ENCODE peak calls at places on chromosomes 13 and 19, in ten cellular contexts. One of them, this sample, is unnamed. For H3K4me1, the result is how much of the 10 kb centered on the place peaks cover.

GRCh38 chr13:23695711-23696512 is 125.7 kb downstream of the TNFRSF19 start:
- DNase-seq in body of pancreas: no peak
- DNase-seq in gastrocnemius medialis: no peak
- DNase-seq in GM23338: peak
- DNase-seq in astrocyte: no peak
- DNase-seq in upper lobe of right lung: peak
- DNase-seq in heart right ventricle: peak
- DNase-seq in fibroblast of lung: no peak
- DNase-seq in A549: no peak
- DNase-seq in lung: no peak
- DNase-seq in this sample: no peak

GRCh38 chr19:47280183-47280797 is 5.6 kb downstream of the INAFM1 start:
- DNase-seq in body of pancreas: no peak
- DNase-seq in gastrocnemius medialis: no peak
- DNase-seq in GM23338: peak
- DNase-seq in astrocyte: no peak
- DNase-seq in upper lobe of right lung: peak
- DNase-seq in heart right ventricle: no peak
- DNase-seq in fibroblast of lung: no peak
- DNase-seq in A549: peak
- DNase-seq in lung: no peak
- DNase-seq in this sample: no peak

GRCh38 chr13:44309771-44310767 is 63.6 kb upstream of the SERP2 start:
- DNase-seq in body of pancreas: peak
- DNase-seq in gastrocnemius medialis: peak
- DNase-seq in GM23338: no peak
- DNase-seq in astrocyte: peak
- DNase-seq in upper lobe of right lung: no peak
- DNase-seq in heart right ventricle: peak
- DNase-seq in fibroblast of lung: peak
- DNase-seq in A549: peak
- DNase-seq in lung: no peak
- DNase-seq in this sample: peak

GRCh38 chr19:48683349-48683748 is 10.5 kb upstream of the NTN5 start:
- DNase-seq in body of pancreas: peak
- DNase-seq in gastrocnemius medialis: peak
- DNase-seq in GM23338: no peak
- DNase-seq in astrocyte: peak
- DNase-seq in upper lobe of right lung: no peak
- DNase-seq in heart right ventricle: peak
- DNase-seq in fibroblast of lung: peak
- DNase-seq in A549: no peak
- DNase-seq in lung: peak
- DNase-seq in this sample: peak

GRCh38 chr19:55613930-55614710 is 8.7 kb downstream of the ZNF865 start:
- DNase-seq in body of pancreas: no peak
- DNase-seq in gastrocnemius medialis: no peak
- DNase-seq in GM23338: peak
- DNase-seq in astrocyte: no peak
- DNase-seq in upper lobe of right lung: no peak
- DNase-seq in heart right ventricle: no peak
- DNase-seq in fibroblast of lung: no peak
- DNase-seq in A549: no peak
- DNase-seq in lung: no peak
- DNase-seq in this sample: no peak

GRCh38 chr19:32387701-32388392 is 17.7 kb upstream of the DPY19L3 start:
- DNase-seq in body of pancreas: peak
- DNase-seq in gastrocnemius medialis: no peak
- DNase-seq in GM23338: no peak
- DNase-seq in astrocyte: peak
- DNase-seq in upper lobe of right lung: no peak
- DNase-seq in heart right ventricle: no peak
- DNase-seq in fibroblast of lung: peak
- DNase-seq in A549: no peak
- DNase-seq in lung: no peak
- DNase-seq in this sample: no peak

GRCh38 chr19:33713194-33713593 is 83.5 kb upstream of the KCTD15 start:
- DNase-seq in body of pancreas: no peak
- DNase-seq in gastrocnemius medialis: no peak
- DNase-seq in GM23338: no peak
- DNase-seq in astrocyte: no peak
- DNase-seq in upper lobe of right lung: no peak
- DNase-seq in heart right ventricle: no peak
- DNase-seq in fibroblast of lung: no peak
- DNase-seq in A549: no peak
- DNase-seq in lung: no peak
- DNase-seq in this sample: no peak

GRCh38 chr13:65111223-65111622 is 2118.9 kb downstream of the PCDH9 start:
- DNase-seq in body of pancreas: no peak
- DNase-seq in gastrocnemius medialis: no peak
- DNase-seq in GM23338: no peak
- DNase-seq in astrocyte: no peak
- DNase-seq in upper lobe of right lung: no peak
- DNase-seq in heart right ventricle: no peak
- DNase-seq in fibroblast of lung: no peak
- DNase-seq in A549: no peak
- DNase-seq in lung: no peak
- DNase-seq in this sample: no peak

GRCh38 chr13:20272571-20273171 is 40.6 kb upstream of the GJB6 start:
- DNase-seq in body of pancreas: no peak
- DNase-seq in gastrocnemius medialis: no peak
- DNase-seq in GM23338: no peak
- DNase-seq in astrocyte: no peak
- DNase-seq in upper lobe of right lung: no peak
- DNase-seq in heart right ventricle: no peak
- DNase-seq in fibroblast of lung: no peak
- DNase-seq in A549: no peak
- DNase-seq in lung: no peak
- DNase-seq in this sample: no peak

GRCh38 chr13:27024062-27024461 is 147.5 kb downstream of the USP12 start:
- DNase-seq in body of pancreas: no peak
- DNase-seq in gastrocnemius medialis: no peak
- DNase-seq in GM23338: no peak
- DNase-seq in astrocyte: no peak
- DNase-seq in upper lobe of right lung: no peak
- DNase-seq in heart right ventricle: no peak
- DNase-seq in fibroblast of lung: no peak
- DNase-seq in A549: no peak
- DNase-seq in lung: no peak
- DNase-seq in this sample: no peak

GRCh38 chr13:27028683-27029480 is 142.7 kb downstream of the USP12 start:
- DNase-seq in body of pancreas: no peak
- DNase-seq in gastrocnemius medialis: no peak
- DNase-seq in GM23338: no peak
- DNase-seq in astrocyte: no peak
- DNase-seq in upper lobe of right lung: no peak
- DNase-seq in heart right ventricle: no peak
- DNase-seq in fibroblast of lung: no peak
- DNase-seq in A549: no peak
- DNase-seq in lung: no peak
- DNase-seq in this sample: no peak

GRCh38 chr13:27024781-27025492 is 146.7 kb downstream of the USP12 start:
- DNase-seq in body of pancreas: no peak
- DNase-seq in gastrocnemius medialis: no peak
- DNase-seq in GM23338: no peak
- DNase-seq in astrocyte: no peak
- DNase-seq in upper lobe of right lung: no peak
- DNase-seq in heart right ventricle: no peak
- DNase-seq in fibroblast of lung: no peak
- DNase-seq in A549: no peak
- DNase-seq in lung: no peak
- DNase-seq in this sample: no peak

GRCh38 chr13:27026396-27026795 is 145.2 kb downstream of the USP12 start:
- DNase-seq in body of pancreas: no peak
- DNase-seq in gastrocnemius medialis: no peak
- DNase-seq in GM23338: no peak
- DNase-seq in astrocyte: no peak
- DNase-seq in upper lobe of right lung: no peak
- DNase-seq in heart right ventricle: no peak
- DNase-seq in fibroblast of lung: no peak
- DNase-seq in A549: no peak
- DNase-seq in lung: no peak
- DNase-seq in this sample: no peak

DNA sequence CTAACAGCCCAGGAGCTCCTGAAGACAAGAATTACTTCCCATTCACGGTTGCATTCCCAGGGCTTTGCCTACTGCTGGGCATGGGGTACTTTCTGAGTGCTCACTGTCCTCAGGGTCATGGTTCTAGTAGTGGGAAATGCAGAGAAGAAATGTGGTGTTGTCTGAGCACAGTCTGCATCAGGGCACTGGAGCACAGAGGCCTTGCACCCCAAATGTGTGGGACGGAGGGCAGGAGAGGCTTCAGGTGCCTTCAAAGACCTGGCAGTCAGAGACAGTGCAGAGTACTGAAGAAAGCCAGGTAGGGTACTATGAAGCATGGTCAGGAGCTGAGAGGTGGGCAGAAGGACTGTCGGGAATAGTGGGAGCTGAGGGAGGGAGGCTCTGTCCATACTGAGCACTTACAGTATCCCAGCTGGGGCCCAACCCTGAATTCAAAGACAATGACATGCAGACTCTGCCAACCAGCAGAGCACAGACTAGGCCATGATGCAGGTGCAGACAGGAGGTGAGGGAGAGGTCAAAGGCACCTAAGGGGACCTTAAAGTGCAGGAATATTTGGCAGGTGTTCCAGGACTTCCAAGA is 144.4 kb downstream of the USP12 start:
- DNase-seq in body of pancreas: no peak
- DNase-seq in gastrocnemius medialis: no peak
- DNase-seq in GM23338: no peak
- DNase-seq in astrocyte: no peak
- DNase-seq in upper lobe of right lung: no peak
- DNase-seq in heart right ventricle: no peak
- DNase-seq in fibroblast of lung: no peak
- DNase-seq in A549: no peak
- DNase-seq in lung: no peak
- DNase-seq in this sample: no peak
- H3K27ac ChIP-seq in body of pancreas: no peak
- H3K27ac ChIP-seq in gastrocnemius medialis: no peak
- H3K27ac ChIP-seq in GM23338: no peak
- H3K27ac ChIP-seq in astrocyte: no peak
- H3K27ac ChIP-seq in upper lobe of right lung: no peak
- H3K27ac ChIP-seq in heart right ventricle: no peak
- H3K27ac ChIP-seq in fibroblast of lung: no peak
- H3K27ac ChIP-seq in A549: no peak
- H3K27ac ChIP-seq in lung: no peak
- H3K27ac ChIP-seq in this sample: no peak

GRCh38 chr19:54477650-54478049 is 4.6 kb upstream of the CDC42EP5 start:
- DNase-seq in body of pancreas: no peak
- DNase-seq in gastrocnemius medialis: no peak
- DNase-seq in GM23338: no peak
- DNase-seq in astrocyte: no peak
- DNase-seq in upper lobe of right lung: no peak
- DNase-seq in heart right ventricle: no peak
- DNase-seq in fibroblast of lung: no peak
- DNase-seq in A549: no peak
- DNase-seq in lung: no peak
- DNase-seq in this sample: no peak
- TF ChIP-seq CTCF in body of pancreas: no peak
- TF ChIP-seq CTCF in gastrocnemius medialis: no peak
- TF ChIP-seq CTCF in GM23338: peak
- TF ChIP-seq CTCF in astrocyte: no peak
- TF ChIP-seq CTCF in upper lobe of right lung: no peak
- TF ChIP-seq CTCF in heart right ventricle: no peak
- TF ChIP-seq CTCF in fibroblast of lung: no peak
- TF ChIP-seq CTCF in A549: no peak
- TF ChIP-seq CTCF in lung: no peak
- TF ChIP-seq CTCF in this sample: no peak

DNA sequence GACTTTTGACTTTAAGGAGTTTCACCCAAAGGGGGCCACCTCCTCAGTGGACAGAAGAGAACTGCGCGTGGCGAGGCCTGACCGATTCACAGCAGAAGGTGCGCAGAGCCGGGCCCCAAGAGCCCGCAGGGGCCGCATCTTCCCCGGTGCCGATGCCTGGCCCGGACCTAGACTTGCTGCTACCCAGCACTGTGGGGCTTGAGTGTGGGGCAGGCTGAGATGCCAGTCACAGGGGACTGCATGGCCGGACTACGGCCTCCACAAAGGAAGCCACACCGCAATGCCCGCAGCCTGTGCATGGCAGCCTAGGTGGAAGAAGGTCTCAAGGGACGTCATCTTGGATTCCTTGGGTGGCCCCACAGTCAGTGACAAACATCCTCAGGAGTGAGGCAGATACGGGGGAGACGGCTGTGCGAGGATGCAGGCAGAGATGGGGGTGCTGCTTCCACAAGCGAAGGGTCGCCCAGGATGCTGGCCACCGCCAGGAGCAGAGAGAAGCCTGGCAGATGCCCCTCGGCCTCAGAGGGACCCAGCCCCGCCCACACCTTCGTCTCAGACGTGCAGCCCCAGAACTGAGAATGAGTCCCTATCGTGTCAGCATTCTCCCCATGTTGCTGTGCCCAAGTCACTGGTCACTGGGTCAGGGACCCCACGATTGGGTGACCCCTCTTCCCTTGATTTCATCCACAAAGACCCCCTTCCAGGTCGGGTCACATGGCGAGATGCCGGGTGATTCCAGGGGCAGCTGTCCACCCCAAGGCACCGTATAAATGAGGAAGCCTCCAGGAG is 16.9 kb downstream of the MOB3A start:
- DNase-seq in body of pancreas: no peak
- DNase-seq in gastrocnemius medialis: no peak
- DNase-seq in GM23338: no peak
- DNase-seq in astrocyte: no peak
- DNase-seq in upper lobe of right lung: no peak
- DNase-seq in heart right ventricle: no peak
- DNase-seq in fibroblast of lung: no peak
- DNase-seq in A549: no peak
- DNase-seq in lung: no peak
- DNase-seq in this sample: no peak
- H3K4me1 ChIP-seq in body of pancreas: under half
- H3K4me1 ChIP-seq in gastrocnemius medialis: under half
- H3K4me1 ChIP-seq in GM23338: under half
- H3K4me1 ChIP-seq in astrocyte: under half
- H3K4me1 ChIP-seq in upper lobe of right lung: under half
- H3K4me1 ChIP-seq in heart right ventricle: under half
- H3K4me1 ChIP-seq in fibroblast of lung: under half
- H3K4me1 ChIP-seq in A549: under half
- H3K4me1 ChIP-seq in lung: under half
- H3K4me1 ChIP-seq in this sample: under half

DNA sequence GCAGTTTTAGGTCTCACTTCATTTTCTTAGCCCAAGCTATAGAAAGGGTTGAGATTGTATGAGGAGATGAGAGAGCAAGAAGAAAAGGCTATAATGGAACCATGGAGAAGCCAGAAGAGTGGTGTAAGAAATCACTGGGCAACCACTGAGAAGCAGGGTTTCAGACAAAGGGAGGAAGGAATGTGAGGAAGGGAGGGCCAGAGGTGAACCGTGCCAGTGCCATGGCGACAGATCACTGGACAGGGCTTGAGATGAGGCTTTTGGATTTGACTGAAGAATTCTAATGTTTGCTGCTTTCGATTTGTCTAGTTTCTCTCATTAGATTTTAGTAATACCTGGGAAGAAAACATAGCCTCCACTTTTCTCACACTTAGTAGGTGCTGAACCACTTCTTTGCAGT is 6.3 kb upstream of the GPR183 start:
- DNase-seq in body of pancreas: no peak
- DNase-seq in gastrocnemius medialis: no peak
- DNase-seq in GM23338: peak
- DNase-seq in astrocyte: no peak
- DNase-seq in upper lobe of right lung: no peak
- DNase-seq in heart right ventricle: no peak
- DNase-seq in fibroblast of lung: no peak
- DNase-seq in A549: no peak
- DNase-seq in lung: no peak
- DNase-seq in this sample: no peak
- H3K27ac ChIP-seq in body of pancreas: no peak
- H3K27ac ChIP-seq in gastrocnemius medialis: peak
- H3K27ac ChIP-seq in GM23338: no peak
- H3K27ac ChIP-seq in astrocyte: no peak
- H3K27ac ChIP-seq in upper lobe of right lung: peak
- H3K27ac ChIP-seq in heart right ventricle: peak
- H3K27ac ChIP-seq in fibroblast of lung: no peak
- H3K27ac ChIP-seq in A549: no peak
- H3K27ac ChIP-seq in lung: peak
- H3K27ac ChIP-seq in this sample: no peak

This sample was measured in right atrium auricular region.